ENCODE peak calls at places on chromosomes 7 and 10, in five cellular contexts. Y is DND-41; O is HAP-1; R is stimulated activated naive CD4-positive, alpha-beta T cell; P is H54. Q is an unnamed sample.

GRCh38 chr7:97107192-97107800 is 10.2 kb upstream of the SDHAF3 start:
- DNase-seq in Y (no peak), O (no peak), R (no peak), P (no peak), Q (no peak)

GRCh38 chr10:65496541-65496940 is 1429.3 kb upstream of the LRRTM3 start:
- DNase-seq in Y (no peak), O (no peak), R (no peak), P (no peak), Q (no peak)

GRCh38 chr10:24901686-24902399 is 50.6 kb downstream of the PRTFDC1 start:
- DNase-seq in Y (no peak), O (peak), R (no peak), P (peak), Q (no peak)

GRCh38 chr10:130135676-130136213 is 446 bp upstream of the GLRX3 start:
- DNase-seq in Y (no peak), O (no peak), R (no peak), P (no peak), Q (no peak)

GRCh38 chr10:2885276-2885955 is 181.9 kb upstream of the PFKP start:
- DNase-seq in Y (peak), O (no peak), R (no peak), P (no peak), Q (no peak)

GRCh38 chr10:133350950-133351329 is 3.8 kb downstream of the PRAP1 start:
- DNase-seq in Y (no peak), O (no peak), R (no peak), P (no peak), Q (no peak)

GRCh38 chr10:118107541-118107940 is 60.8 kb upstream of the RAB11FIP2 start:
- DNase-seq in Y (no peak), O (no peak), R (no peak), P (no peak), Q (no peak)

GRCh38 chr10:47449102-47449978 is 34.6 kb downstream of the ANXA8 start:
- DNase-seq in Y (no peak), O (no peak), R (no peak), P (no peak), Q (no peak)

GRCh38 chr10:15624405-15625191 is 95.1 kb downstream of the ITGA8 start:
- DNase-seq in Y (no peak), O (no peak), R (no peak), P (no peak), Q (no peak)

GRCh38 chr10:69459101-69459805 is 8.0 kb downstream of the TSPAN15 start:
- DNase-seq in Y (no peak), O (no peak), R (no peak), P (no peak), Q (no peak)

GRCh38 chr10:32372000-32372875 is 25.3 kb upstream of the EPC1 start:
- DNase-seq in Y (no peak), O (no peak), R (no peak), P (no peak), Q (no peak)

GRCh38 chr10:116490028-116490662 is 55.6 kb upstream of the PNLIP start:
- DNase-seq in Y (no peak), O (no peak), R (no peak), P (no peak), Q (no peak)

GRCh38 chr7:104306788-104307187 is 21.6 kb upstream of the LHFPL3 start:
- DNase-seq in Y (no peak), O (no peak), R (no peak), P (no peak), Q (no peak)

GRCh38 chr7:150685219-150686029 is at the start of gene GIMAP2:
- DNase-seq in Y (peak), O (no peak), R (peak), P (peak), Q (no peak)

GRCh38 chr7:69245646-69246045 is 352.6 kb upstream of the AUTS2 start:
- DNase-seq in Y (no peak), O (no peak), R (no peak), P (no peak), Q (no peak)

GRCh38 chr10:103550229-103550628 is 56.7 kb downstream of the NEURL1 start:
- DNase-seq in Y (no peak), O (no peak), R (no peak), P (no peak), Q (no peak)

GRCh38 chr10:70918851-70919530 is 30.6 kb upstream of the PCBD1 start:
- DNase-seq in Y (peak), O (no peak), R (no peak), P (no peak), Q (no peak)

GRCh38 chr7:108598153-108598552 is 28.5 kb downstream of the DNAJB9 start:
- DNase-seq in Y (no peak), O (peak), R (no peak), P (no peak), Q (no peak)

GRCh38 chr10:43899224-43899959 is 250.7 kb upstream of the ZNF32 start:
- DNase-seq in Y (no peak), O (no peak), R (no peak), P (no peak), Q (no peak)

Q was measured in T-cell.